ENCODE peak calls at places on chromosomes 5 and 9, in nine cellular contexts. E is dorsolateral prefrontal cortex, X is fibroblast of pulmonary artery, M is cardiac muscle cell, D is ovary, B is HFF-Myc, S is brain microvascular endothelial cell, T is HFFc6, R is pancreas. K is an unnamed sample.

GRCh38 chr5:72005676-72006075 is 101.6 kb upstream of the MAP1B start:
- DNase-seq in E (no peak), R (no peak), X (no peak), T (no peak), S (no peak), B (no peak), M (no peak), D (no peak), K (no peak)

GRCh38 chr5:16492398-16493175 is 27.0 kb upstream of the ZNF622 start:
- DNase-seq in D (no peak), M (peak), E (no peak), T (peak), B (peak), X (peak), R (peak), S (peak), K (peak)

GRCh38 chr5:95915999-95916686 is 45.5 kb downstream of the ELL2 start:
- DNase-seq in M (no peak), T (no peak), S (no peak), D (no peak), B (no peak), X (no peak), E (no peak), R (no peak), K (no peak)

GRCh38 chr5:139178582-139178917 is 19.6 kb downstream of the SIL1 start:
- DNase-seq in T (no peak), M (no peak), X (no peak), R (no peak), E (no peak), S (no peak), B (no peak), D (no peak), K (no peak)

GRCh38 chr5:149930060-149930753 is 14.4 kb downstream of the PDE6A start:
- DNase-seq in S (no peak), B (no peak), R (no peak), M (peak), T (peak), X (peak), D (no peak), E (no peak), K (no peak)

GRCh38 chr9:127447416-127448111 is 3.6 kb downstream of the RPL12 start:
- DNase-seq in E (no peak), X (no peak), T (peak), B (no peak), M (no peak), S (no peak), R (no peak), D (no peak), K (no peak)

GRCh38 chr5:140182803-140183367 is 7.9 kb downstream of the CYSTM1 start:
- DNase-seq in R (no peak), E (no peak), T (no peak), D (peak), B (no peak), X (peak), M (peak), S (peak), K (no peak)

GRCh38 chr9:110370316-110370715 is 32.7 kb upstream of the TXNDC8 start:
- DNase-seq in E (no peak), D (no peak), M (peak), B (no peak), X (peak), T (peak), S (no peak), R (no peak), K (no peak)

GRCh38 chr9:82332018-82332773 is 343.6 kb downstream of the SPATA31D1 start:
- DNase-seq in M (peak), T (peak), R (no peak), E (no peak), X (peak), B (peak), D (no peak), S (peak), K (peak)

GRCh38 chr5:34655354-34655991 is 655 bp upstream of the RAI14 start:
- DNase-seq in S (peak), X (peak), D (peak), T (peak), B (peak), R (peak), E (peak), M (peak), K (peak)

GRCh38 chr5:175590471-175590881 is 67.4 kb upstream of the HRH2 start:
- DNase-seq in T (peak), S (peak), X (peak), E (no peak), D (no peak), R (no peak), B (peak), M (peak), K (no peak)

GRCh38 chr5:7467179-7467578 is 71.2 kb downstream of the ADCY2 start:
- DNase-seq in S (no peak), R (no peak), X (no peak), T (no peak), E (no peak), D (no peak), B (no peak), M (no peak), K (no peak)

GRCh38 chr5:74641778-74642542 is 1.4 kb upstream of the ENC1 start:
- DNase-seq in X (peak), E (peak), M (peak), B (peak), D (peak), S (peak), T (peak), R (no peak), K (no peak)

GRCh38 chr5:128538249-128539037 is 398 bp upstream of the FBN2 start:
- DNase-seq in B (peak), M (peak), R (peak), X (peak), S (peak), D (peak), E (peak), T (peak), K (peak)

GRCh38 chr9:83622814-83623633 is at the start of gene IDNK:
- DNase-seq in M (peak), S (peak), X (peak), E (peak), D (peak), R (peak), B (no peak), T (peak), K (no peak)

GRCh38 chr5:133612021-133612860 is at the start of gene FSTL4:
- DNase-seq in T (no peak), M (no peak), S (no peak), E (peak), X (no peak), B (no peak), R (peak), D (no peak), K (no peak)

GRCh38 chr9:3331801-3332200 is 194.0 kb downstream of the RFX3 start:
- DNase-seq in E (no peak), R (no peak), B (no peak), X (peak), M (no peak), T (no peak), D (no peak), S (peak), K (no peak)
- TF ChIP-seq CTCF in E (peak), R (peak), B (peak), X (peak), M (peak), T (peak), D (no peak), S (peak), K (no peak)

GRCh38 chr5:1594336-1595106 is 70.8 kb upstream of the LPCAT1 start:
- DNase-seq in S (no peak), D (peak), X (peak), R (peak), T (peak), E (peak), B (peak), M (peak), K (no peak)
- TF ChIP-seq CTCF in S (no peak), D (no peak), X (peak), R (no peak), T (peak), E (peak), B (peak), M (peak), K (peak)

DNA sequence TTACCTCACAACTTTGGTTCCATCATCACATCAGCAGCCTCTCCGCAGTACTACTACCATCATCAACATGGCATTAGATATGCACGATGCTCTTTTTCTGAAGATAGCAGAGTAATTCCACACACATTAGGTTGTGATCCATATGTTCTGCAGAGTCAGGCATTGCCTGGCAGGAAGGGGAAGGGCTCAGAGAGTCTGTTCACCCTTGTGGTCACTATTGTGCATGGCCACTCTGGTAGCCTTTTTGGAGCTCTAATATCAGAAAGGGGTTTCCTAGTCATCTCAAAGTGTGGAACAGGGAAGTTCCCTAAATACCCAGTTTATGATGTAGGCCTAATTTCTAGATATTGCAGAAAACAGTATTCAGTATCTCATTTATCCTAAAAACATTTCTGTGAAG is 373.6 kb downstream of the BNC2 start:
- DNase-seq in X (no peak), R (no peak), B (no peak), T (no peak), D (no peak), E (no peak), M (no peak), S (no peak), K (no peak)
- TF ChIP-seq CTCF in X (no peak), R (no peak), B (no peak), T (peak), D (no peak), E (no peak), M (no peak), S (peak), K (no peak)

GRCh38 chr5:142601432-142601831 is 84.5 kb downstream of the FGF1 start:
- DNase-seq in B (no peak), M (no peak), E (no peak), X (no peak), S (no peak), D (no peak), T (no peak), R (no peak), K (no peak)
- TF ChIP-seq CTCF in B (peak), M (no peak), E (peak), X (no peak), S (peak), D (no peak), T (peak), R (no peak), K (peak)

GRCh38 chr9:15357050-15357653 is 50.1 kb upstream of the TTC39B start:
- DNase-seq in D (no peak), B (no peak), S (no peak), T (no peak), X (no peak), R (no peak), M (no peak), E (no peak), K (no peak)
- TF ChIP-seq CTCF in D (no peak), B (no peak), S (no peak), T (no peak), X (no peak), R (no peak), M (no peak), E (no peak), K (no peak)

DNA sequence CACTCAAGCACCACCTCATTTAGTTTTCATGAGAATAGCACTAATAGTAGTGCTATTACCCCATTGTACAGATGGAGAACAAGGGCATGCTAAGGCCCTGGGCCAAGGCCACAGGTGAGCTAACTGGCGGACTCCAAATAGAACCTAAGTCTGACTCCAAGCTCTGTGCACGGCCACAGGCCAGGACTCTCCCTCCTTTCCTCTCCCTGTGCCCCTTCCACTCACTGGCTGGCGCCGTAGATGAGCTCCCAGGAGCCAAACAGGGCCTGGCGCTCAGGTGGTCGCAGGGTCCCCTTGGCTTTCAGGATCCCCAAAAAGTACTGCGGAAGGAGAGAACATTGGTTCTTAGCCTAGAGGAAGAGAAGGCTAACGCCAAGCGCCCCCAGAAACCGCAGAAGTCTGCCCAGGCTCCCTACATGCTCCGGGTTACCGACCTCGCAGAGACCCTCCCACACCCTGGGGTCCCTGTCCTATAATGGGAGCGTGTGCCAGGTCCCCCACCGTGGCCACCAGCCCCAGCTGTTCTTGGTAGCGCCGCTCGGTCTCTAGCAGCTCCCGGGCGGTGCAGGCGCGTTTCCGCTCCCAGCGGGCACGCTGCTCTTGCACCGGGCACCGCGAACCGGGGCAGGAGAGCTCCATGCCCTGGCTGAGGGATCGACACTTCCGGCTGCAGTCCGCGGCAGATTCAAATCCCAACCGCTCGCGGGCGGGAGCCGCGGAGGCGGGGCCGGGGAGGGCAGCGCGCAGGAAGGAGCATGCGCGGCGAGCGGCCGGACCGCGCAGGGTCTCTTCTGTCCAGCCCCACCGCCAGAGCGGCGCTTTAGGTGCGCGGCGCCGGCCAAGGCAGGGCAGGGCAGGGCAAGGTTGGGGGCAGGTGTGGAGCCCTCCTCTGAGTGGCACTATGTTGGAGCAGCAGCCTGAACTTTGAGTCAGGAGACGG is at the start of gene ARHGEF39:
- DNase-seq in D (peak), S (peak), X (peak), B (no peak), M (peak), E (peak), T (peak), R (peak), K (no peak)
- TF ChIP-seq CTCF in D (no peak), S (peak), X (no peak), B (peak), M (peak), E (peak), T (peak), R (no peak), K (peak)

GRCh38 chr5:73311291-73312110 is 137.1 kb downstream of the FOXD1 start:
- DNase-seq in R (no peak), E (no peak), M (peak), T (peak), S (peak), B (no peak), X (peak), D (no peak), K (no peak)

GRCh38 chr5:73307645-73308346 is 134.8 kb downstream of the TMEM174 start:
- DNase-seq in E (no peak), X (no peak), R (no peak), M (no peak), T (no peak), D (no peak), B (no peak), S (no peak), K (no peak)

GRCh38 chr5:73314395-73315195 is 134.0 kb downstream of the FOXD1 start:
- DNase-seq in R (no peak), M (no peak), T (no peak), B (no peak), S (no peak), E (no peak), X (no peak), D (no peak), K (no peak)

GRCh38 chr5:73312872-73313510 is 135.6 kb downstream of the FOXD1 start:
- DNase-seq in X (no peak), T (no peak), M (no peak), S (no peak), R (no peak), B (no peak), D (no peak), E (no peak), K (no peak)

GRCh38 chr5:73312146-73312871 is 136.3 kb downstream of the FOXD1 start:
- DNase-seq in X (peak), S (peak), R (no peak), D (no peak), T (peak), E (no peak), M (peak), B (peak), K (no peak)
- TF ChIP-seq CTCF in X (peak), S (peak), R (no peak), D (no peak), T (peak), E (no peak), M (peak), B (peak), K (peak)

GRCh38 chr5:168472329-168472728 is 13.9 kb upstream of the RARS1 start:
- DNase-seq in D (no peak), B (peak), M (peak), S (peak), X (peak), T (peak), E (no peak), R (no peak), K (peak)
- TF ChIP-seq CTCF in D (no peak), B (peak), M (peak), S (peak), X (peak), T (peak), E (no peak), R (no peak), K (peak)

GRCh38 chr5:76209297-76209696 is 126.1 kb downstream of the SV2C start:
- DNase-seq in T (no peak), X (no peak), M (no peak), D (no peak), B (no peak), R (no peak), S (no peak), E (no peak), K (no peak)
- TF ChIP-seq CTCF in T (no peak), X (no peak), M (no peak), D (no peak), B (peak), R (no peak), S (no peak), E (no peak), K (no peak)

DNA sequence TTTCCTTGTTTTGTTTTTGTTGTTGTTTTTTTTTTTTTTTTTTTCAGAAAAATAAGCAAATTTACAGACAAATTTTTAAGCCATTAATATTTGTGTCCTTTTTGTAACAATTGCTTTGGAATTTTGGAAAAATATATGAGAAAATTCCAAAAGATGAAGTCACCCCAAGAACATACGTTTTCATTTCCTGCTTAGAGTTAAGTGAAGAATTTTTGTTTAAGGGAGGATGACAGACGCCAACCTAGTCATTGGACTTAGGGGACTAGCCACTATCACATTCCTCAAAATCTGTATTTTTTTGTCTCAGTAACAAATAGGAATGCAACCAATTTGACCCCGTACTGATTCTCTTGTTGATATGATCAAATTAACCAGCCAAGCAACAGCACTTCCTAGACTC is 433.9 kb upstream of the SLC30A5 start:
- DNase-seq in E (no peak), M (no peak), X (peak), S (no peak), D (no peak), T (peak), B (no peak), R (no peak), K (no peak)
- TF ChIP-seq CTCF in E (no peak), M (no peak), X (no peak), S (no peak), D (no peak), T (no peak), B (no peak), R (no peak), K (no peak)

K was measured in BJ.